ENCODE peak calls at places on chromosomes 1 and 21, in six cellular contexts. X is endodermal cell; D is heart right ventricle; R is SJSA1; Y is CD8-positive, alpha-beta T cell; V is CD8-positive, alpha-beta memory T cell. G is an unnamed sample.

GRCh38 chr1:38611661-38612211 is 247.8 kb downstream of the RRAGC start:
- DNase-seq in Y (no peak), R (no peak), V (no peak), D (no peak), X (no peak), G (no peak)

GRCh38 chr1:53162621-53163020 is 20.2 kb upstream of the SLC1A7 start:
- DNase-seq in R (no peak), V (no peak), X (no peak), D (no peak), Y (no peak), G (no peak)

GRCh38 chr21:27094182-27094948 is 127.5 kb upstream of the ADAMTS5 start:
- DNase-seq in D (no peak), X (no peak), Y (no peak), R (no peak), V (no peak), G (no peak)

GRCh38 chr1:34213976-34214375 is 37.3 kb downstream of the C1orf94 start:
- DNase-seq in D (no peak), V (no peak), Y (no peak), R (no peak), X (no peak), G (no peak)

GRCh38 chr1:230282157-230282556 is 144.0 kb downstream of the PGBD5 start:
- DNase-seq in X (no peak), Y (no peak), V (no peak), D (no peak), R (no peak), G (no peak)

GRCh38 chr1:145690587-145691558 is 16.3 kb downstream of the PDZK1 start:
- DNase-seq in X (peak; percentile 72), D (no peak), Y (peak; percentile 55), V (peak; percentile 15), R (peak; percentile 60), G (no peak)

GRCh38 chr1:205542367-205542766 is 37.9 kb downstream of the CDK18 start:
- DNase-seq in X (peak; percentile 38), Y (no peak), D (no peak), R (no peak), V (no peak), G (no peak)

GRCh38 chr1:83927061-83927460 is 71.9 kb downstream of the TTLL7 start:
- DNase-seq in V (no peak), D (no peak), R (no peak), Y (no peak), X (no peak), G (no peak)

GRCh38 chr1:101337968-101338367 is 101.1 kb downstream of the S1PR1 start:
- DNase-seq in D (no peak), R (no peak), V (no peak), Y (no peak), X (no peak), G (no peak)

GRCh38 chr1:89483010-89483756 is 41.4 kb upstream of the LRRC8B start:
- DNase-seq in R (peak; percentile 55), D (peak; percentile 36), X (peak; percentile 87), V (peak; percentile 55), Y (peak; percentile 80), G (peak; percentile 80)

GRCh38 chr1:153525088-153525713 is 10.6 kb downstream of the S100A6 start:
- DNase-seq in R (no peak), V (no peak), Y (no peak), D (no peak), X (peak; percentile 42), G (no peak)

GRCh38 chr1:12490547-12491142 is 127.4 kb downstream of the DHRS3 start:
- DNase-seq in Y (no peak), X (no peak), D (no peak), V (no peak), R (no peak), G (no peak)

GRCh38 chr1:205480349-205481278 is 23.9 kb upstream of the CDK18 start:
- DNase-seq in R (no peak), Y (peak; percentile 72), D (no peak), V (peak; percentile 65), X (peak; percentile 75), G (no peak)

GRCh38 chr1:77671836-77672235 is 10.6 kb downstream of the ZZZ3 start:
- DNase-seq in Y (no peak), R (peak; percentile 66), V (no peak), D (no peak), X (no peak), G (no peak)

GRCh38 chr1:60984066-60984799 is 98.1 kb upstream of the NFIA start:
- DNase-seq in D (peak; percentile 37), R (no peak), Y (no peak), V (no peak), X (no peak), G (no peak)

GRCh38 chr21:15826147-15826780 is 96.5 kb downstream of the USP25 start:
- DNase-seq in V (no peak), D (no peak), R (no peak), X (peak; percentile 68), Y (no peak), G (no peak)

GRCh38 chr1:34763142-34763781 is 3.7 kb downstream of the GJB4 start:
- DNase-seq in X (peak; percentile 86), R (peak; percentile 13), D (no peak), Y (no peak), V (no peak), G (no peak)

GRCh38 chr1:172177849-172178248 is 242.6 kb upstream of the C1orf105 start:
- DNase-seq in V (no peak), R (no peak), D (no peak), X (no peak), Y (no peak), G (no peak)

GRCh38 chr1:9826087-9826486 is 2.3 kb upstream of the CLSTN1 start:
- DNase-seq in R (no peak), V (no peak), D (no peak), Y (no peak), X (no peak), G (no peak)

GRCh38 chr1:94713472-94714141 is 106.5 kb upstream of the SLC44A3 start:
- DNase-seq in R (peak; percentile 68), V (no peak), Y (no peak), D (peak; percentile 62), X (peak; percentile 94), G (no peak)

GRCh38 chr1:150578278-150579109 is 916 bp downstream of the MCL1 start:
- DNase-seq in V (peak; percentile 10), Y (peak; percentile 64), X (peak; percentile 59), R (peak; percentile 89), D (peak; percentile 46), G (peak; percentile 59)

GRCh38 chr1:196558424-196558823 is 49.8 kb downstream of the KCNT2 start:
- DNase-seq in X (no peak), Y (no peak), D (no peak), R (peak; percentile 35), V (no peak), G (no peak)

GRCh38 chr21:20311388-20311787 is 686.8 kb upstream of the NCAM2 start:
- DNase-seq in R (no peak), D (no peak), V (no peak), Y (no peak), X (no peak), G (no peak)

GRCh38 chr1:72623299-72623708 is 341.0 kb upstream of the NEGR1 start:
- DNase-seq in X (peak; percentile 64), V (no peak), Y (no peak), R (peak; percentile 3), D (no peak), G (peak; percentile 6)

GRCh38 chr21:40760811-40761210 is 86.1 kb downstream of the DSCAM start:
- DNase-seq in D (no peak), V (no peak), X (no peak), R (no peak), Y (no peak), G (no peak)

GRCh38 chr1:234412830-234413229 is 39.6 kb downstream of the COA6 start:
- DNase-seq in D (no peak), X (no peak), Y (no peak), R (no peak), V (no peak), G (no peak)
- H3K27ac ChIP-seq in D (no peak overlapping the region), X (no peak overlapping the region), Y (no peak overlapping the region), R (no peak overlapping the region), V (no peak overlapping the region), G (no peak overlapping the region)

GRCh38 chr1:202952818-202953217 is 5.3 kb downstream of the ADIPOR1 start:
- DNase-seq in X (no peak), Y (no peak), V (no peak), D (no peak), R (peak; percentile 25), G (no peak)
- H3K27ac ChIP-seq in X (no peak overlapping the region), Y (no peak overlapping the region), V (no peak overlapping the region), D (peak overlapping the region; percentile 61), R (no peak overlapping the region), G (peak overlapping the region; percentile 55)

GRCh38 chr1:37151789-37152188 is 117.5 kb upstream of the GRIK3 start:
- DNase-seq in D (no peak), R (no peak), Y (no peak), V (no peak), X (no peak), G (no peak)

GRCh38 chr1:37152491-37152890 is 118.2 kb upstream of the GRIK3 start:
- DNase-seq in X (no peak), D (no peak), V (no peak), R (no peak), Y (no peak), G (no peak)

GRCh38 chr1:37153116-37153515 is 118.8 kb upstream of the GRIK3 start:
- DNase-seq in R (no peak), D (no peak), X (no peak), V (no peak), Y (no peak), G (no peak)

GRCh38 chr1:37150986-37151385 is 116.7 kb upstream of the GRIK3 start:
- DNase-seq in X (no peak), Y (no peak), V (no peak), R (no peak), D (no peak), G (no peak)

DNA sequence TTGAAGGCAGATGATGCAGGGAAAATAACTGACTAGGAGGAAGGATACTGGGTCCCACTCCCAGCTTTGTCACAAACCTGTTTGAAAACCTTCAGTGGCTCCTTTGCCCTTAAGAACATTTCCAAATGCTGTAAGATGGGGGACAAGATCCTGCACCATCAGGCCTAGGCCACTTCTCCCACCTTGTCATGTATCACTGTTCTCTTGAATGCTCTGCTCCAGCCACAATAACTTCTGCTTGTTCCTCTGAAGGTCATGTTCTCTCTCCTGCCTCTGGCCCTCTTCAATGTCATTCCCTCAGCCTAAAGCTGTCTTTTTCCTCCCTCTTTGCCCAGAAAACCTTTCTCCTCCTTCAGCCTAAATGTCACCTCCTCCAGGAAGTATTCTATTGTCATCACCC is 119.4 kb upstream of the GRIK3 start:
- DNase-seq in R (no peak), D (no peak), X (no peak), Y (no peak), V (no peak), G (no peak)
- H3K27ac ChIP-seq in R (no peak overlapping the region), D (no peak overlapping the region), X (no peak overlapping the region), Y (no peak overlapping the region), V (no peak overlapping the region), G (no peak overlapping the region)

GRCh38 chr1:212722270-212722945 is 22.8 kb upstream of the BATF3 start:
- DNase-seq in D (no peak), R (no peak), V (no peak), X (no peak), Y (no peak), G (no peak)

GRCh38 chr1:212718499-212718898 is 18.9 kb upstream of the BATF3 start:
- DNase-seq in X (no peak), Y (no peak), D (no peak), V (no peak), R (peak; percentile 44), G (no peak)

GRCh38 chr1:212727386-212728181 is 27.9 kb upstream of the BATF3 start:
- DNase-seq in X (no peak), R (peak; percentile 46), D (no peak), Y (no peak), V (no peak), G (no peak)

GRCh38 chr1:212719633-212720032 is 20.0 kb upstream of the BATF3 start:
- DNase-seq in R (no peak), D (no peak), X (no peak), V (no peak), Y (no peak), G (no peak)

GRCh38 chr1:212721388-212722247 is 22.0 kb upstream of the BATF3 start:
- DNase-seq in D (no peak), V (no peak), R (peak; percentile 59), Y (no peak), X (no peak), G (no peak)
- H3K27ac ChIP-seq in D (no peak overlapping the region), V (no peak overlapping the region), R (no peak overlapping the region), Y (no peak overlapping the region), X (no peak overlapping the region), G (no peak overlapping the region)